ENCODE peak calls at places on chromosomes 5 and 9, in five cellular contexts. Y is bronchial epithelial cell, L is lower lobe of right lung, M is AG04449, C is colonic mucosa. F is an unnamed sample.

GRCh38 chr9:97473717-97474116 is 27.7 kb upstream of the TMOD1 start:
- DNase-seq in Y (no peak), L (no peak), M (no peak), C (no peak), F (no peak)

GRCh38 chr5:116626272-116626723 is 51.7 kb upstream of the SEMA6A start:
- DNase-seq in Y (peak), L (no peak), M (no peak), C (peak), F (no peak)

GRCh38 chr5:122493776-122494518 is 181.9 kb downstream of the SNCAIP start:
- DNase-seq in Y (peak), L (no peak), M (no peak), C (no peak), F (no peak)

GRCh38 chr5:143149759-143150158 is 253.7 kb downstream of the NR3C1 start:
- DNase-seq in Y (no peak), L (no peak), M (no peak), C (no peak), F (no peak)

GRCh38 chr9:133932633-133933032 is 59.5 kb downstream of the VAV2 start:
- DNase-seq in Y (no peak), L (no peak), M (no peak), C (no peak), F (no peak)

GRCh38 chr5:36575367-36575781 is 31.0 kb upstream of the SLC1A3 start:
- DNase-seq in Y (peak), L (no peak), M (no peak), C (no peak), F (no peak)

GRCh38 chr5:177306674-177307543 is 3.3 kb downstream of the PRELID1 start:
- DNase-seq in Y (no peak), L (no peak), M (no peak), C (no peak), F (no peak)

GRCh38 chr9:113955076-113955752 is 79.1 kb downstream of the ZNF618 start:
- DNase-seq in Y (no peak), L (no peak), M (no peak), C (no peak), F (peak)

GRCh38 chr5:129399069-129399468 is 61.0 kb upstream of the ADAMTS19 start:
- DNase-seq in Y (no peak), L (no peak), M (no peak), C (no peak), F (no peak)

GRCh38 chr9:111483419-111483861 is 743 bp downstream of the ECPAS start:
- DNase-seq in Y (no peak), L (no peak), M (no peak), C (no peak), F (no peak)

GRCh38 chr5:139388198-139388821 is 1.4 kb downstream of the MZB1 start:
- DNase-seq in Y (no peak), L (no peak), M (no peak), C (peak), F (no peak)

GRCh38 chr9:4774209-4774608 is 18.5 kb upstream of the RCL1 start:
- DNase-seq in Y (no peak), L (no peak), M (no peak), C (no peak), F (no peak)

GRCh38 chr5:124649548-124650501 is 96.6 kb downstream of the ZNF608 start:
- DNase-seq in Y (peak), L (peak), M (peak), C (peak), F (peak)

GRCh38 chr9:35658894-35659220 is 765 bp downstream of the CCDC107 start:
- DNase-seq in Y (peak), L (no peak), M (no peak), C (peak), F (no peak)

GRCh38 chr9:104858271-104858670 is 69.7 kb downstream of the ABCA1 start:
- DNase-seq in Y (peak), L (no peak), M (no peak), C (no peak), F (no peak)

GRCh38 chr5:113235884-113236283 is 198.9 kb downstream of the TSSK1B start:
- DNase-seq in Y (peak), L (no peak), M (no peak), C (no peak), F (no peak)

GRCh38 chr5:94847726-94848125 is 229.3 kb downstream of the SLF1 start:
- DNase-seq in Y (no peak), L (no peak), M (no peak), C (no peak), F (no peak)

GRCh38 chr5:95779611-95780010 is 42.9 kb downstream of the GLRX start:
- DNase-seq in Y (no peak), L (no peak), M (no peak), C (no peak), F (no peak)

GRCh38 chr9:115013998-115014397 is 83.6 kb upstream of the TNFSF8 start:
- DNase-seq in Y (peak), L (peak), M (no peak), C (peak), F (no peak)

GRCh38 chr5:83009408-83009807 is 67.8 kb downstream of the TMEM167A start:
- DNase-seq in Y (no peak), L (no peak), M (no peak), C (no peak), F (no peak)

GRCh38 chr9:16925426-16925825 is 55.0 kb upstream of the BNC2 start:
- DNase-seq in Y (no peak), L (no peak), M (no peak), C (no peak), F (no peak)

GRCh38 chr5:17123010-17123409 is 94.4 kb upstream of the BASP1 start:
- DNase-seq in Y (no peak), L (no peak), M (no peak), C (no peak), F (no peak)

GRCh38 chr5:80871541-80871961 is 88.6 kb upstream of the RASGRF2 start:
- DNase-seq in Y (peak), L (no peak), M (no peak), C (no peak), F (peak)

GRCh38 chr5:79759436-79759835 is 69.8 kb downstream of the CMYA5 start:
- DNase-seq in Y (peak), L (no peak), M (peak), C (no peak), F (peak)

GRCh38 chr9:113593682-113594281 is 130.3 kb downstream of the RGS3 start:
- DNase-seq in Y (peak), L (peak), M (peak), C (peak), F (peak)

GRCh38 chr9:107693620-107694326 is 204.2 kb upstream of the KLF4 start:
- DNase-seq in Y (peak), L (no peak), M (no peak), C (no peak), F (no peak)

GRCh38 chr5:131281133-131281867 is 17.4 kb downstream of the CDC42SE2 start:
- DNase-seq in Y (peak), L (no peak), M (no peak), C (no peak), F (no peak)

GRCh38 chr5:76402251-76402879 is 720 bp upstream of the IQGAP2 start:
- DNase-seq in Y (peak), L (peak), M (no peak), C (peak), F (no peak)

GRCh38 chr5:113052041-113052795 is 75.6 kb downstream of the DCP2 start:
- DNase-seq in Y (no peak), L (no peak), M (no peak), C (no peak), F (no peak)

GRCh38 chr5:141814064-141814982 is 63.9 kb downstream of the PCDH1 start:
- DNase-seq in Y (peak), L (peak), M (no peak), C (peak), F (no peak)

GRCh38 chr9:129250786-129251185 is 72.7 kb upstream of the IER5L start:
- DNase-seq in Y (peak), L (no peak), M (no peak), C (no peak), F (no peak)

DNA sequence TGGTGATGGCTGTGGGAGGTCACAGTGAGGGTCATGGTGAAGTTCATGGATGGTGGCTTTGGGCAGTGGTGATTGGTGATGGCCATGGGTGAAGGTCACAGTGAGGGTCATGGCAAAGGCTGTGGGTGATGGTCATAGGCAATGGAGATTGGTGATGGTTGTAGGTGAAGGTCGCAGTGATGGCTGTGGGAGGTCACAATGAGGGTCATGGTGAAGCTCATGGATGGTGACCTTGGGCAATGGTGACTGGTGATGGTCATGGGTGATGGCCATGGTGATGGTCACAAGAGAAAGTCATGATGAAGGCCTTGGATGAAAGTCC is 115.6 kb upstream of the IRX4 start:
- DNase-seq in Y (no peak), L (no peak), M (no peak), C (no peak), F (no peak)
- TF ChIP-seq CTCF in Y (no peak), L (no peak), M (no peak), C (no peak), F (no peak)

GRCh38 chr5:144189800-144190429 is 19.2 kb downstream of the KCTD16 start:
- DNase-seq in Y (peak), L (peak), M (no peak), C (peak), F (no peak)

GRCh38 chr5:144187699-144188294 is 17.1 kb downstream of the KCTD16 start:
- DNase-seq in Y (peak), L (peak), M (peak), C (peak), F (peak)

GRCh38 chr5:144191998-144192397 is 21.3 kb downstream of the KCTD16 start:
- DNase-seq in Y (peak), L (no peak), M (no peak), C (no peak), F (no peak)

GRCh38 chr5:144194148-144194547 is 23.5 kb downstream of the KCTD16 start:
- DNase-seq in Y (no peak), L (no peak), M (no peak), C (no peak), F (no peak)

GRCh38 chr5:144191461-144191860 is 20.8 kb downstream of the KCTD16 start:
- DNase-seq in Y (no peak), L (no peak), M (no peak), C (no peak), F (no peak)
- H3K4me3 ChIP-seq in Y (no peak), L (no peak), M (no peak), C (no peak), F (no peak)

GRCh38 chr9:127890053-127890452 is 9.3 kb downstream of the ST6GALNAC6 start:
- DNase-seq in Y (no peak), L (no peak), M (no peak), C (no peak), F (no peak)

GRCh38 chr9:127885508-127886281 is 8.2 kb upstream of the AK1 start:
- DNase-seq in Y (no peak), L (no peak), M (no peak), C (no peak), F (no peak)

GRCh38 chr9:127884976-127885490 is 7.6 kb upstream of the AK1 start:
- DNase-seq in Y (no peak), L (no peak), M (no peak), C (no peak), F (no peak)

GRCh38 chr9:127886401-127886972 is 9.0 kb upstream of the AK1 start:
- DNase-seq in Y (no peak), L (no peak), M (no peak), C (no peak), F (no peak)

DNA sequence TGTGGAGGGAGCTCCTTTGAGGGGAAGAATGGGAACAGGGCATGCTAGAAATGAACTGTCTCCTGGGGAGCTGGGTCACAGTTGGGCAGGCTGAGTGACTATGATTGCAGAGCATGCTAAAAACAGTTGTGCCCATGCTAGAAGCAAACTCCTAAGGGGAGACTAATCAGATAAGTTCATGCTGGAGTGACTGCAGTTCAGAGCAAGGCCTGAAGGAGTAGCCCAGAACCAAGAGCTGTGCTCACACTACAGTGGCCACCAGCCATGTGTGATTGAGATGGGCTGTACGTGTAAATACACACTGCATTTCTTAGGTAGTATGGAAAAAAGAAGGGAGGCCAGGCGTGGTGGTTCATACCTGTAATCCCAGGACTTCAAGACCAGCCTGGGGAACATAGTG is 10.3 kb upstream of the AK1 start:
- DNase-seq in Y (no peak), L (no peak), M (no peak), C (no peak), F (no peak)
- TF ChIP-seq CTCF in Y (peak), L (no peak), M (no peak), C (no peak), F (no peak)

DNA sequence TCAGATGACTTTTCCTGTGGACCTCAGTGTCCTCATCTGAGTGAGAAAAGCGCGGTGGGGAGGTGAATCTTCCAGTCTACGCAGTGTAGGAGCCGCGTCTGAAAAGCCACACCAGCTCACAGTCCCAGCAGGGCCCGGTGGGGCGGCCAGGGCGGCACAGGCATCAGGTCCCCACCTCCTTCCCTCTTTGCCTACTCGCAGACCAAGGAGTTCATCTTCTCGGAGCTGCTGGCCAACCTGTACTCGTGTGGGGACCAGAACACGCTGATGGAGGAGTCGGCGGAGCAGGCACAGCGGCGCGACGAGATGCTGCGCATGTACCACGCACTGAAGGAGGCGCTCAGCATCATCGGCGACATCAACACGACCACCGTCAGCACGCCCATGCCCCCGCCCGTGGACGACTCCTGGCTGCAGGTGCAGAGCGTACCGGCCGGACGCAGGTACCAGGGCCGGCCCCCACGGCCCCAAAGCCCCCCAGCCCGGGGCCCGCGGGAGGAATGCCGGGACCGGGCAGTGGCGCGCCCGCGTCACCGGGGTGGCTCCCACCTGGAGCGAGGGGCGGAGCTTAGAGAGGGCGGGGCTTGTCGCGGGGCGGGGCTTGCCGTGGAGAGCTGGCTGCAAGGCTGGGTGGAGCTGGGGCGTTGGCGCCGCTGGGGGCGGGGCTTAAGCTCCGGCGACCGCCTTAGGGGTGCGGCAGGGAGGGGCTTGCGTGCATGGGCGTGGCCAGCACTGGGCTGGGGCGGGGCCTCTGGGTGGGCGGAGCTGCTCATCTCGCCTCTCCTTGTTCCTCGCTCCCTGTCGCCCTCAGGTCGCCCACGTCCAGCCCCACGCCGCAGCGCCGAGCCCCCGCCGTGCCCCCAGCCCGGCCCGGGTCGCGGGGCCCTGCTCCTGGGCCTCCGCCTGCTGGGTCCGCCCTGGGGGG is 25.6 kb downstream of the GOLGA2 start:
- DNase-seq in Y (peak), L (peak), M (no peak), C (peak), F (no peak)
- H3K4me3 ChIP-seq in Y (peak), L (peak), M (no peak), C (peak), F (peak)

GRCh38 chr9:116344416-116344815 is 190.8 kb downstream of the PAPPA start:
- DNase-seq in Y (no peak), L (no peak), M (no peak), C (no peak), F (no peak)
- TF ChIP-seq CTCF in Y (no peak), L (no peak), M (no peak), C (no peak), F (no peak)

GRCh38 chr5:149605998-149606721 is 24.9 kb downstream of the ARHGEF37 start:
- DNase-seq in Y (peak), L (no peak), M (no peak), C (peak), F (peak)
- H3K4me3 ChIP-seq in Y (no peak), L (no peak), M (no peak), C (no peak), F (no peak)

F was measured in HFF-Myc.